ENCODE peak calls at places on chromosomes 5 and 9, in nine cellular contexts. One of them, this sample, is unnamed.

GRCh38 chr9:129554649-129555048 is 66.3 kb downstream of the C9orf50 start:
- DNase-seq in astrocyte of the spinal cord: no peak
- DNase-seq in left cardiac atrium: no peak
- DNase-seq in cardiac fibroblast: no peak
- DNase-seq in adipocyte: no peak
- DNase-seq in NCI-H2029 treated with DMSO at 0.1 percent for 48 hours: no peak
- DNase-seq in left lobe of liver: no peak
- DNase-seq in Caki2: no peak
- DNase-seq in foreskin melanocyte: no peak
- DNase-seq in this sample: no peak

GRCh38 chr5:95743248-95743647 is 12.1 kb downstream of the RHOBTB3 start:
- DNase-seq in astrocyte of the spinal cord: no peak
- DNase-seq in left cardiac atrium: no peak
- DNase-seq in cardiac fibroblast: no peak
- DNase-seq in adipocyte: no peak
- DNase-seq in NCI-H2029 treated with DMSO at 0.1 percent for 48 hours: no peak
- DNase-seq in left lobe of liver: no peak
- DNase-seq in Caki2: no peak
- DNase-seq in foreskin melanocyte: no peak
- DNase-seq in this sample: no peak

GRCh38 chr9:129185991-129186390 is 7.9 kb upstream of the IER5L start:
- DNase-seq in astrocyte of the spinal cord: no peak
- DNase-seq in left cardiac atrium: no peak
- DNase-seq in cardiac fibroblast: peak; percentile 45
- DNase-seq in adipocyte: no peak
- DNase-seq in NCI-H2029 treated with DMSO at 0.1 percent for 48 hours: no peak
- DNase-seq in left lobe of liver: no peak
- DNase-seq in Caki2: no peak
- DNase-seq in foreskin melanocyte: no peak
- DNase-seq in this sample: no peak

GRCh38 chr9:4167728-4168127 is 132.1 kb downstream of the GLIS3 start:
- DNase-seq in astrocyte of the spinal cord: no peak
- DNase-seq in left cardiac atrium: no peak
- DNase-seq in cardiac fibroblast: no peak
- DNase-seq in adipocyte: no peak
- DNase-seq in NCI-H2029 treated with DMSO at 0.1 percent for 48 hours: no peak
- DNase-seq in left lobe of liver: no peak
- DNase-seq in Caki2: no peak
- DNase-seq in foreskin melanocyte: no peak
- DNase-seq in this sample: no peak

GRCh38 chr5:143229896-143230675 is 173.4 kb downstream of the NR3C1 start:
- DNase-seq in astrocyte of the spinal cord: no peak
- DNase-seq in left cardiac atrium: no peak
- DNase-seq in cardiac fibroblast: no peak
- DNase-seq in adipocyte: peak; percentile 68
- DNase-seq in NCI-H2029 treated with DMSO at 0.1 percent for 48 hours: no peak
- DNase-seq in left lobe of liver: peak; percentile 52
- DNase-seq in Caki2: peak; percentile 85
- DNase-seq in foreskin melanocyte: no peak
- DNase-seq in this sample: no peak

GRCh38 chr5:178788381-178789085 is 58.1 kb upstream of the ZNF354A start:
- DNase-seq in astrocyte of the spinal cord: no peak
- DNase-seq in left cardiac atrium: no peak
- DNase-seq in cardiac fibroblast: no peak
- DNase-seq in adipocyte: no peak
- DNase-seq in NCI-H2029 treated with DMSO at 0.1 percent for 48 hours: no peak
- DNase-seq in left lobe of liver: no peak
- DNase-seq in Caki2: no peak
- DNase-seq in foreskin melanocyte: no peak
- DNase-seq in this sample: no peak

GRCh38 chr5:139903450-139903804 is 107.8 kb downstream of the PSD2 start:
- DNase-seq in astrocyte of the spinal cord: no peak
- DNase-seq in left cardiac atrium: no peak
- DNase-seq in cardiac fibroblast: no peak
- DNase-seq in adipocyte: no peak
- DNase-seq in NCI-H2029 treated with DMSO at 0.1 percent for 48 hours: no peak
- DNase-seq in left lobe of liver: no peak
- DNase-seq in Caki2: no peak
- DNase-seq in foreskin melanocyte: no peak
- DNase-seq in this sample: no peak

GRCh38 chr9:99357575-99357974 is 135.5 kb downstream of the SEC61B start:
- DNase-seq in astrocyte of the spinal cord: no peak
- DNase-seq in left cardiac atrium: peak; percentile 63
- DNase-seq in cardiac fibroblast: peak; percentile 15
- DNase-seq in adipocyte: peak; percentile 67
- DNase-seq in NCI-H2029 treated with DMSO at 0.1 percent for 48 hours: no peak
- DNase-seq in left lobe of liver: peak; percentile 76
- DNase-seq in Caki2: no peak
- DNase-seq in foreskin melanocyte: peak; percentile 35
- DNase-seq in this sample: no peak

GRCh38 chr5:80941496-80941895 is 18.7 kb upstream of the RASGRF2 start:
- DNase-seq in astrocyte of the spinal cord: no peak
- DNase-seq in left cardiac atrium: no peak
- DNase-seq in cardiac fibroblast: no peak
- DNase-seq in adipocyte: no peak
- DNase-seq in NCI-H2029 treated with DMSO at 0.1 percent for 48 hours: peak; percentile 38
- DNase-seq in left lobe of liver: no peak
- DNase-seq in Caki2: no peak
- DNase-seq in foreskin melanocyte: no peak
- DNase-seq in this sample: no peak

GRCh38 chr5:60677831-60678664 is 21.9 kb downstream of the DEPDC1B start:
- DNase-seq in astrocyte of the spinal cord: peak; percentile 64
- DNase-seq in left cardiac atrium: no peak
- DNase-seq in cardiac fibroblast: peak; percentile 80
- DNase-seq in adipocyte: peak; percentile 79
- DNase-seq in NCI-H2029 treated with DMSO at 0.1 percent for 48 hours: peak; percentile 57
- DNase-seq in left lobe of liver: no peak
- DNase-seq in Caki2: peak; percentile 71
- DNase-seq in foreskin melanocyte: peak; percentile 57
- DNase-seq in this sample: no peak

GRCh38 chr5:60210810-60211209 is 317.3 kb upstream of the PDE4D start:
- DNase-seq in astrocyte of the spinal cord: no peak
- DNase-seq in left cardiac atrium: no peak
- DNase-seq in cardiac fibroblast: no peak
- DNase-seq in adipocyte: no peak
- DNase-seq in NCI-H2029 treated with DMSO at 0.1 percent for 48 hours: no peak
- DNase-seq in left lobe of liver: no peak
- DNase-seq in Caki2: peak; percentile 27
- DNase-seq in foreskin melanocyte: no peak
- DNase-seq in this sample: no peak

GRCh38 chr5:1914471-1914870 is 31.7 kb upstream of the IRX4 start:
- DNase-seq in astrocyte of the spinal cord: no peak
- DNase-seq in left cardiac atrium: no peak
- DNase-seq in cardiac fibroblast: no peak
- DNase-seq in adipocyte: no peak
- DNase-seq in NCI-H2029 treated with DMSO at 0.1 percent for 48 hours: no peak
- DNase-seq in left lobe of liver: peak; percentile 15
- DNase-seq in Caki2: no peak
- DNase-seq in foreskin melanocyte: no peak
- DNase-seq in this sample: no peak

GRCh38 chr5:106974256-106974655 is 696.5 kb downstream of the EFNA5 start:
- DNase-seq in astrocyte of the spinal cord: no peak
- DNase-seq in left cardiac atrium: no peak
- DNase-seq in cardiac fibroblast: no peak
- DNase-seq in adipocyte: no peak
- DNase-seq in NCI-H2029 treated with DMSO at 0.1 percent for 48 hours: no peak
- DNase-seq in left lobe of liver: no peak
- DNase-seq in Caki2: no peak
- DNase-seq in foreskin melanocyte: no peak
- DNase-seq in this sample: no peak

GRCh38 chr5:159440948-159441347 is 110.7 kb upstream of the IL12B start:
- DNase-seq in astrocyte of the spinal cord: no peak
- DNase-seq in left cardiac atrium: no peak
- DNase-seq in cardiac fibroblast: no peak
- DNase-seq in adipocyte: no peak
- DNase-seq in NCI-H2029 treated with DMSO at 0.1 percent for 48 hours: no peak
- DNase-seq in left lobe of liver: no peak
- DNase-seq in Caki2: no peak
- DNase-seq in foreskin melanocyte: no peak
- DNase-seq in this sample: no peak

GRCh38 chr9:82108474-82108873 is 119.9 kb downstream of the SPATA31D1 start:
- DNase-seq in astrocyte of the spinal cord: no peak
- DNase-seq in left cardiac atrium: no peak
- DNase-seq in cardiac fibroblast: no peak
- DNase-seq in adipocyte: no peak
- DNase-seq in NCI-H2029 treated with DMSO at 0.1 percent for 48 hours: no peak
- DNase-seq in left lobe of liver: no peak
- DNase-seq in Caki2: no peak
- DNase-seq in foreskin melanocyte: no peak
- DNase-seq in this sample: no peak

GRCh38 chr5:134550271-134551214 is 25.1 kb downstream of the JADE2 start:
- DNase-seq in astrocyte of the spinal cord: peak; percentile 29
- DNase-seq in left cardiac atrium: no peak
- DNase-seq in cardiac fibroblast: peak; percentile 34
- DNase-seq in adipocyte: peak; percentile 14
- DNase-seq in NCI-H2029 treated with DMSO at 0.1 percent for 48 hours: no peak
- DNase-seq in left lobe of liver: no peak
- DNase-seq in Caki2: no peak
- DNase-seq in foreskin melanocyte: no peak
- DNase-seq in this sample: no peak

GRCh38 chr5:125286266-125286665 is 539.8 kb upstream of the ZNF608 start:
- DNase-seq in astrocyte of the spinal cord: no peak
- DNase-seq in left cardiac atrium: no peak
- DNase-seq in cardiac fibroblast: no peak
- DNase-seq in adipocyte: no peak
- DNase-seq in NCI-H2029 treated with DMSO at 0.1 percent for 48 hours: peak; percentile 7
- DNase-seq in left lobe of liver: no peak
- DNase-seq in Caki2: no peak
- DNase-seq in foreskin melanocyte: no peak
- DNase-seq in this sample: no peak

GRCh38 chr9:137762414-137763061 is 115.0 kb upstream of the CACNA1B start:
- DNase-seq in astrocyte of the spinal cord: no peak
- DNase-seq in left cardiac atrium: no peak
- DNase-seq in cardiac fibroblast: no peak
- DNase-seq in adipocyte: no peak
- DNase-seq in NCI-H2029 treated with DMSO at 0.1 percent for 48 hours: no peak
- DNase-seq in left lobe of liver: no peak
- DNase-seq in Caki2: no peak
- DNase-seq in foreskin melanocyte: no peak
- DNase-seq in this sample: no peak

GRCh38 chr5:115457985-115458384 is 86.6 kb downstream of the FEM1C start:
- DNase-seq in astrocyte of the spinal cord: no peak
- DNase-seq in left cardiac atrium: no peak
- DNase-seq in cardiac fibroblast: peak; percentile 43
- DNase-seq in adipocyte: no peak
- DNase-seq in NCI-H2029 treated with DMSO at 0.1 percent for 48 hours: no peak
- DNase-seq in left lobe of liver: no peak
- DNase-seq in Caki2: peak; percentile 96
- DNase-seq in foreskin melanocyte: no peak
- DNase-seq in this sample: no peak

GRCh38 chr5:88144219-88145040 is 124.2 kb downstream of the TMEM161B start:
- DNase-seq in astrocyte of the spinal cord: peak; percentile 23
- DNase-seq in left cardiac atrium: no peak
- DNase-seq in cardiac fibroblast: no peak
- DNase-seq in adipocyte: peak; percentile 1
- DNase-seq in NCI-H2029 treated with DMSO at 0.1 percent for 48 hours: no peak
- DNase-seq in left lobe of liver: no peak
- DNase-seq in Caki2: no peak
- DNase-seq in foreskin melanocyte: no peak
- DNase-seq in this sample: no peak

GRCh38 chr5:160492565-160492964 is 70.9 kb downstream of the PTTG1 start:
- DNase-seq in astrocyte of the spinal cord: no peak
- DNase-seq in left cardiac atrium: no peak
- DNase-seq in cardiac fibroblast: no peak
- DNase-seq in adipocyte: no peak
- DNase-seq in NCI-H2029 treated with DMSO at 0.1 percent for 48 hours: no peak
- DNase-seq in left lobe of liver: no peak
- DNase-seq in Caki2: no peak
- DNase-seq in foreskin melanocyte: peak; percentile 27
- DNase-seq in this sample: no peak

GRCh38 chr5:160419458-160420330 is 813 bp upstream of the SLU7 start:
- DNase-seq in astrocyte of the spinal cord: no peak
- DNase-seq in left cardiac atrium: no peak
- DNase-seq in cardiac fibroblast: no peak
- DNase-seq in adipocyte: no peak
- DNase-seq in NCI-H2029 treated with DMSO at 0.1 percent for 48 hours: no peak
- DNase-seq in left lobe of liver: no peak
- DNase-seq in Caki2: peak; percentile 29
- DNase-seq in foreskin melanocyte: no peak
- DNase-seq in this sample: no peak

GRCh38 chr5:170722316-170722715 is 61.2 kb upstream of the GABRP start:
- DNase-seq in astrocyte of the spinal cord: no peak
- DNase-seq in left cardiac atrium: no peak
- DNase-seq in cardiac fibroblast: no peak
- DNase-seq in adipocyte: no peak
- DNase-seq in NCI-H2029 treated with DMSO at 0.1 percent for 48 hours: no peak
- DNase-seq in left lobe of liver: no peak
- DNase-seq in Caki2: no peak
- DNase-seq in foreskin melanocyte: no peak
- DNase-seq in this sample: no peak

GRCh38 chr9:137058651-137059234 is 4.9 kb upstream of the ENTPD2 start:
- DNase-seq in astrocyte of the spinal cord: no peak
- DNase-seq in left cardiac atrium: no peak
- DNase-seq in cardiac fibroblast: no peak
- DNase-seq in adipocyte: no peak
- DNase-seq in NCI-H2029 treated with DMSO at 0.1 percent for 48 hours: no peak
- DNase-seq in left lobe of liver: no peak
- DNase-seq in Caki2: no peak
- DNase-seq in foreskin melanocyte: no peak
- DNase-seq in this sample: no peak

GRCh38 chr9:2936221-2936620 is 92.3 kb upstream of the PUM3 start:
- DNase-seq in astrocyte of the spinal cord: no peak
- DNase-seq in left cardiac atrium: no peak
- DNase-seq in cardiac fibroblast: no peak
- DNase-seq in adipocyte: no peak
- DNase-seq in NCI-H2029 treated with DMSO at 0.1 percent for 48 hours: no peak
- DNase-seq in left lobe of liver: no peak
- DNase-seq in Caki2: no peak
- DNase-seq in foreskin melanocyte: peak; percentile 2
- DNase-seq in this sample: no peak

GRCh38 chr5:172453986-172454354 is 355 bp downstream of the SH3PXD2B start:
- DNase-seq in astrocyte of the spinal cord: peak; percentile 41
- DNase-seq in left cardiac atrium: peak; percentile 63
- DNase-seq in cardiac fibroblast: peak; percentile 22
- DNase-seq in adipocyte: peak; percentile 66
- DNase-seq in NCI-H2029 treated with DMSO at 0.1 percent for 48 hours: no peak
- DNase-seq in left lobe of liver: no peak
- DNase-seq in Caki2: peak; percentile 54
- DNase-seq in foreskin melanocyte: no peak
- DNase-seq in this sample: no peak

GRCh38 chr9:22331533-22331932 is 115.1 kb upstream of the DMRTA1 start:
- DNase-seq in astrocyte of the spinal cord: no peak
- DNase-seq in left cardiac atrium: no peak
- DNase-seq in cardiac fibroblast: no peak
- DNase-seq in adipocyte: no peak
- DNase-seq in NCI-H2029 treated with DMSO at 0.1 percent for 48 hours: no peak
- DNase-seq in left lobe of liver: no peak
- DNase-seq in Caki2: no peak
- DNase-seq in foreskin melanocyte: no peak
- DNase-seq in this sample: no peak

GRCh38 chr9:126893079-126893478 is 21.5 kb upstream of the RALGPS1 start:
- DNase-seq in astrocyte of the spinal cord: no peak
- DNase-seq in left cardiac atrium: no peak
- DNase-seq in cardiac fibroblast: peak; percentile 17
- DNase-seq in adipocyte: no peak
- DNase-seq in NCI-H2029 treated with DMSO at 0.1 percent for 48 hours: no peak
- DNase-seq in left lobe of liver: no peak
- DNase-seq in Caki2: no peak
- DNase-seq in foreskin melanocyte: no peak
- DNase-seq in this sample: no peak

GRCh38 chr5:97365918-97366317 is 182.9 kb upstream of the RIOK2 start:
- DNase-seq in astrocyte of the spinal cord: no peak
- DNase-seq in left cardiac atrium: no peak
- DNase-seq in cardiac fibroblast: no peak
- DNase-seq in adipocyte: no peak
- DNase-seq in NCI-H2029 treated with DMSO at 0.1 percent for 48 hours: no peak
- DNase-seq in left lobe of liver: no peak
- DNase-seq in Caki2: no peak
- DNase-seq in foreskin melanocyte: no peak
- DNase-seq in this sample: no peak

GRCh38 chr5:143582176-143582575 is 178.7 kb upstream of the NR3C1 start:
- DNase-seq in astrocyte of the spinal cord: no peak
- DNase-seq in left cardiac atrium: no peak
- DNase-seq in cardiac fibroblast: no peak
- DNase-seq in adipocyte: no peak
- DNase-seq in NCI-H2029 treated with DMSO at 0.1 percent for 48 hours: peak; percentile 28
- DNase-seq in left lobe of liver: no peak
- DNase-seq in Caki2: no peak
- DNase-seq in foreskin melanocyte: no peak
- DNase-seq in this sample: no peak

GRCh38 chr5:29162297-29162696 is 2031.2 kb upstream of the CDH6 start:
- DNase-seq in astrocyte of the spinal cord: no peak
- DNase-seq in left cardiac atrium: no peak
- DNase-seq in cardiac fibroblast: no peak
- DNase-seq in adipocyte: no peak
- DNase-seq in NCI-H2029 treated with DMSO at 0.1 percent for 48 hours: no peak
- DNase-seq in left lobe of liver: no peak
- DNase-seq in Caki2: no peak
- DNase-seq in foreskin melanocyte: no peak
- DNase-seq in this sample: no peak

This sample was measured in effector memory CD8-positive, alpha-beta T cell.